ENCODE peak calls at places on chromosomes 6 and 20, in four cellular contexts. R is left colon, E is NCI-H2081, Z is HT1080. Y is an unnamed sample.
A peak's percentile ranks its signal among the peaks of the same experiment; 100 is the strongest.

GRCh38 chr20:53606364-53606985 is 12.8 kb upstream of the ZNF217 start:
- DNase-seq in R (peak; percentile 14), E (no peak), Z (peak; percentile 66), Y (peak; percentile 44)

GRCh38 chr6:78746457-78746856 is 120.9 kb upstream of the IRAK1BP1 start:
- DNase-seq in R (no peak), E (no peak), Z (peak; percentile 17), Y (no peak)

GRCh38 chr20:23397961-23398360 is 23.3 kb downstream of the NAPB start:
- DNase-seq in R (no peak), E (no peak), Z (peak; percentile 56), Y (no peak)

GRCh38 chr6:3551716-3552511 is 95.1 kb upstream of the SLC22A23 start:
- DNase-seq in R (no peak), E (no peak), Z (no peak), Y (no peak)

GRCh38 chr6:45791181-45791580 is 224.5 kb downstream of the CLIC5 start:
- DNase-seq in R (no peak), E (no peak), Z (no peak), Y (no peak)

GRCh38 chr20:52011093-52011492 is 180.5 kb downstream of the ZFP64 start:
- DNase-seq in R (no peak), E (no peak), Z (no peak), Y (no peak)

GRCh38 chr6:113598786-113599185 is 258.4 kb upstream of the MARCKS start:
- DNase-seq in R (no peak), E (no peak), Z (no peak), Y (peak; percentile 67)

GRCh38 chr20:56788671-56789610 is 159.8 kb downstream of the TFAP2C start:
- DNase-seq in R (no peak), E (no peak), Z (peak; percentile 67), Y (peak; percentile 40)

GRCh38 chr20:49115565-49115964 is 69.5 kb downstream of the CSE1L start:
- DNase-seq in R (no peak), E (no peak), Z (no peak), Y (peak; percentile 13)

GRCh38 chr20:62117658-62118057 is 4.6 kb upstream of the LSM14B start:
- DNase-seq in R (no peak), E (no peak), Z (no peak), Y (no peak)

GRCh38 chr6:66029391-66029790 is 322.4 kb upstream of the EYS start:
- DNase-seq in R (no peak), E (no peak), Z (no peak), Y (no peak)

GRCh38 chr20:37911838-37912273 is 8.9 kb downstream of the VSTM2L start:
- DNase-seq in R (peak; percentile 44), E (peak; percentile 56), Z (no peak), Y (peak; percentile 66)

GRCh38 chr20:4819901-4820300 is 98.2 kb downstream of the PRND start:
- DNase-seq in R (no peak), E (no peak), Z (no peak), Y (no peak)

GRCh38 chr6:163249651-163250101 is 164.8 kb upstream of the QKI start:
- DNase-seq in R (no peak), E (no peak), Z (peak; percentile 92), Y (no peak)

GRCh38 chr20:21465799-21466198 is 48.1 kb downstream of the NKX2-2 start:
- DNase-seq in R (no peak), E (no peak), Z (no peak), Y (no peak)

GRCh38 chr20:7264137-7264536 is 496.7 kb downstream of the BMP2 start:
- DNase-seq in R (no peak), E (no peak), Z (no peak), Y (no peak)

GRCh38 chr20:53413188-53413631 is 180.4 kb downstream of the ZNF217 start:
- DNase-seq in R (peak; percentile 40), E (no peak), Z (peak; percentile 18), Y (no peak)

GRCh38 chr20:53195882-53196610 is 223.9 kb downstream of the TSHZ2 start:
- DNase-seq in R (no peak), E (no peak), Z (no peak), Y (no peak)

GRCh38 chr20:19110866-19111460 is 101.5 kb upstream of the SLC24A3 start:
- DNase-seq in R (no peak), E (no peak), Z (no peak), Y (no peak)

GRCh38 chr6:39950125-39950720 is 16.0 kb upstream of the MOCS1 start:
- DNase-seq in R (no peak), E (no peak), Z (no peak), Y (no peak)

GRCh38 chr6:134402372-134402984 is 84.6 kb upstream of the SGK1 start:
- DNase-seq in R (no peak), E (no peak), Z (no peak), Y (no peak)

GRCh38 chr20:31568773-31569162 is 36.3 kb upstream of the ID1 start:
- DNase-seq in R (no peak), E (no peak), Z (no peak), Y (no peak)

GRCh38 chr6:157669747-157670216 is 153.3 kb upstream of the SNX9 start:
- DNase-seq in R (peak; percentile 71), E (peak; percentile 4), Z (peak; percentile 66), Y (peak; percentile 70)

GRCh38 chr6:112221561-112221960 is 32.8 kb downstream of the LAMA4 start:
- DNase-seq in R (no peak), E (no peak), Z (no peak), Y (no peak)

GRCh38 chr6:31680841-31681671 is at the start of gene LY6G5C:
- DNase-seq in R (peak; percentile 85), E (peak; percentile 74), Z (peak; percentile 83), Y (peak; percentile 51)

GRCh38 chr6:43992783-43993505 is 134.3 kb downstream of the MRPL14 start:
- DNase-seq in R (peak; percentile 23), E (no peak), Z (no peak), Y (no peak)

GRCh38 chr6:37491161-37491829 is 8.4 kb downstream of the CCDC167 start:
- DNase-seq in R (no peak), E (no peak), Z (no peak), Y (no peak)

GRCh38 chr6:154653385-154653784 is 79.8 kb upstream of the SCAF8 start:
- DNase-seq in R (no peak), E (no peak), Z (no peak), Y (no peak)

GRCh38 chr20:14984305-14984704 is 646.9 kb upstream of the FLRT3 start:
- DNase-seq in R (no peak), E (no peak), Z (no peak), Y (no peak)